ENCODE peak calls at places on chromosomes 4 and X, in five cellular contexts. H is astrocyte of the cerebellum; C is T-helper 1 cell; W is activated effector memory CD4-positive, alpha-beta T cell treated with Interleukin-2 at 50 U/mL for 16 hours; Y is stimulated activated CD8-positive, alpha-beta memory T cell treated with anti-CD3 and anti-CD28 coated beads, Interleukin-7, amount 100 ng/mL, for 4 hours. U is an unnamed sample.

GRCh38 chr4:87498446-87498900 is 30.7 kb downstream of the SPARCL1 start:
- DNase-seq in W (no peak), H (peak; percentile 26), Y (no peak), C (peak; percentile 56), U (no peak)

GRCh38 chr4:107826427-107826980 is 1.8 kb downstream of the SGMS2 start:
- DNase-seq in Y (no peak), C (no peak), W (no peak), H (no peak), U (no peak)

GRCh38 chr4:5052424-5052702 is 1.1 kb downstream of the STK32B start:
- DNase-seq in H (no peak), W (no peak), C (no peak), Y (no peak), U (no peak)

GRCh38 chr4:89039735-89040338 is 17.1 kb downstream of the FAM13A start:
- DNase-seq in C (no peak), W (no peak), H (no peak), Y (no peak), U (no peak)

GRCh38 chr4:18441676-18442075 is 420.1 kb upstream of the LCORL start:
- DNase-seq in C (no peak), W (no peak), H (no peak), Y (no peak), U (no peak)

GRCh38 chrX:47420264-47420663 is 49.9 kb downstream of the ZNF157 start:
- DNase-seq in Y (no peak), H (no peak), W (no peak), C (no peak), U (no peak)

GRCh38 chrX:140866446-140866845 is 135.9 kb upstream of the SPANXB1 start:
- DNase-seq in H (no peak), C (no peak), W (no peak), Y (no peak), U (no peak)

GRCh38 chr4:25807101-25807728 is 55.6 kb downstream of the SEL1L3 start:
- DNase-seq in H (no peak), W (no peak), Y (no peak), C (no peak), U (no peak)

GRCh38 chr4:16827045-16827444 is 71.4 kb downstream of the LDB2 start:
- DNase-seq in Y (no peak), H (no peak), W (no peak), C (no peak), U (no peak)

U was measured in brain pericyte.